ENCODE peak calls at places on chromosomes 6 and 20, in ten cellular contexts. P is stomach, X is neural crest cell, C is A549, T is WTC11, N is fibroblast of lung, Y is AG09319, M is foreskin fibroblast, J is psoas muscle, R is HFFc6. E is an unnamed sample.

GRCh38 chr6:154555075-154555677 is 44.7 kb upstream of the CNKSR3 start:
- DNase-seq in P (no peak), X (no peak), C (peak; percentile 22), T (no peak), N (no peak), Y (no peak), M (peak; percentile 13), J (no peak), R (peak; percentile 57), E (no peak)

GRCh38 chr20:63735859-63736718 is at the start of gene LIME1:
- DNase-seq in P (peak; percentile 71), X (no peak), C (no peak), T (no peak), N (no peak), Y (no peak), M (no peak), J (peak; percentile 58), R (no peak), E (no peak)

GRCh38 chr6:168648730-168649129 is 207.7 kb downstream of the SMOC2 start:
- DNase-seq in P (no peak), X (no peak), C (no peak), T (no peak), N (no peak), Y (no peak), M (no peak), J (no peak), R (no peak), E (no peak)

GRCh38 chr6:147618927-147619326 is 110.4 kb downstream of the SAMD5 start:
- DNase-seq in P (no peak), X (no peak), C (no peak), T (no peak), N (peak; percentile 93), Y (no peak), M (no peak), J (no peak), R (no peak), E (no peak)

GRCh38 chr20:6311841-6312655 is 189.2 kb upstream of the FERMT1 start:
- DNase-seq in P (no peak), X (no peak), C (no peak), T (no peak), N (no peak), Y (no peak), M (no peak), J (no peak), R (no peak), E (no peak)

GRCh38 chr6:79427721-79428120 is 109.5 kb downstream of the LCA5 start:
- DNase-seq in P (no peak), X (no peak), C (no peak), T (no peak), N (no peak), Y (no peak), M (no peak), J (no peak), R (no peak), E (no peak)

GRCh38 chr6:39217177-39217864 is 12.0 kb downstream of the KCNK5 start:
- DNase-seq in P (peak; percentile 51), X (no peak), C (peak; percentile 39), T (no peak), N (no peak), Y (no peak), M (no peak), J (no peak), R (no peak), E (no peak)

GRCh38 chr6:129785756-129786135 is 75.4 kb downstream of the TMEM244 start:
- DNase-seq in P (no peak), X (no peak), C (no peak), T (no peak), N (no peak), Y (no peak), M (no peak), J (no peak), R (no peak), E (no peak)

GRCh38 chr6:36657942-36658544 is 20.5 kb upstream of the CDKN1A start:
- DNase-seq in P (no peak), X (no peak), C (no peak), T (no peak), N (no peak), Y (no peak), M (peak; percentile 52), J (no peak), R (peak; percentile 59), E (no peak)

GRCh38 chr6:127457444-127458064 is 1.6 kb downstream of the KIAA0408 start:
- DNase-seq in P (no peak), X (no peak), C (no peak), T (no peak), N (peak; percentile 92), Y (no peak), M (peak; percentile 63), J (no peak), R (peak; percentile 24), E (no peak)

GRCh38 chr6:15444081-15444731 is 198.3 kb downstream of the JARID2 start:
- DNase-seq in P (no peak), X (no peak), C (no peak), T (no peak), N (peak; percentile 96), Y (no peak), M (no peak), J (no peak), R (no peak), E (no peak)

GRCh38 chr6:15442467-15442866 is 196.6 kb downstream of the JARID2 start:
- DNase-seq in P (no peak), X (no peak), C (no peak), T (no peak), N (no peak), Y (no peak), M (no peak), J (no peak), R (no peak), E (no peak)

GRCh38 chr6:15443119-15443518 is 197.2 kb downstream of the JARID2 start:
- DNase-seq in P (no peak), X (no peak), C (no peak), T (no peak), N (peak; percentile 92), Y (peak; percentile 55), M (peak; percentile 78), J (no peak), R (peak; percentile 79), E (no peak)

GRCh38 chr6:15447546-15448232 is 201.8 kb downstream of the JARID2 start:
- DNase-seq in P (no peak), X (no peak), C (no peak), T (no peak), N (no peak), Y (no peak), M (no peak), J (no peak), R (no peak), E (no peak)

DNA sequence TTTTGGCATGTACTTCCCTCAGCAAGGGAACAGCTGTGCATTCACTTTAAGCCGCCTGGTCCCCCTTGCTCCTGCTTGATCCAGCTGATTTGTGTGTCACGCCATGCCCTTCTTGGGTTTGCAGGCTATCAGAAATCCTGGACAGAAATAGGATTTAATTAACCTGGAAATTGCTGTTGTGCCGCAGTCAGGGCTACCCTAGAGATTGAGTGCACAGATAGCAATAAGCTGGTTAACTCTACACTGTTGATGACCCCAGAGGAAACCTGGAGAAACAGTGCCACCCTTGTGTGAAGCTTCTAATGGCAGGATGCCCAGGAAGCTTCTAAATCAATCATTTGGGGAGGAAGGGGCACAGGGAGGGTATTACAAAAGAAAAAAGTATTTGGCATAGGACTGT is 199.0 kb downstream of the JARID2 start:
- DNase-seq in P (no peak), X (no peak), C (no peak), T (no peak), N (peak; percentile 37), Y (no peak), M (no peak), J (no peak), R (no peak), E (no peak)
- TF ChIP-seq CTCF in P (no peak), X (no peak), C (peak; percentile 6), T (no peak), N (no peak), Y (no peak), M (no peak), J (no peak), R (no peak), E (no peak)

GRCh38 chr20:19828233-19828632 is 70.2 kb downstream of the RIN2 start:
- DNase-seq in P (no peak), X (no peak), C (peak; percentile 64), T (no peak), N (peak; percentile 35), Y (no peak), M (no peak), J (no peak), R (peak; percentile 68), E (no peak)
- TF ChIP-seq CTCF in P (no peak), X (no peak), C (peak; percentile 56), T (no peak), N (no peak), Y (no peak), M (no peak), J (peak; percentile 22), R (peak; percentile 66), E (no peak)

GRCh38 chr20:5315807-5316187 is 957 bp downstream of the PROKR2 start:
- DNase-seq in P (no peak), X (no peak), C (no peak), T (peak; percentile 42), N (no peak), Y (no peak), M (no peak), J (no peak), R (no peak), E (no peak)

GRCh38 chr20:5312518-5312917 is 4.2 kb downstream of the PROKR2 start:
- DNase-seq in P (no peak), X (no peak), C (no peak), T (no peak), N (no peak), Y (no peak), M (no peak), J (no peak), R (no peak), E (no peak)

GRCh38 chr20:5313916-5314315 is 2.8 kb downstream of the PROKR2 start:
- DNase-seq in P (no peak), X (no peak), C (no peak), T (no peak), N (no peak), Y (no peak), M (no peak), J (no peak), R (no peak), E (no peak)

GRCh38 chr20:5309971-5310370 is 6.8 kb downstream of the PROKR2 start:
- DNase-seq in P (no peak), X (no peak), C (no peak), T (no peak), N (no peak), Y (no peak), M (peak; percentile 17), J (no peak), R (no peak), E (no peak)
- TF ChIP-seq CTCF in P (no peak), X (no peak), C (no peak), T (no peak), N (no peak), Y (no peak), M (no peak), J (no peak), R (no peak), E (no peak)

DNA sequence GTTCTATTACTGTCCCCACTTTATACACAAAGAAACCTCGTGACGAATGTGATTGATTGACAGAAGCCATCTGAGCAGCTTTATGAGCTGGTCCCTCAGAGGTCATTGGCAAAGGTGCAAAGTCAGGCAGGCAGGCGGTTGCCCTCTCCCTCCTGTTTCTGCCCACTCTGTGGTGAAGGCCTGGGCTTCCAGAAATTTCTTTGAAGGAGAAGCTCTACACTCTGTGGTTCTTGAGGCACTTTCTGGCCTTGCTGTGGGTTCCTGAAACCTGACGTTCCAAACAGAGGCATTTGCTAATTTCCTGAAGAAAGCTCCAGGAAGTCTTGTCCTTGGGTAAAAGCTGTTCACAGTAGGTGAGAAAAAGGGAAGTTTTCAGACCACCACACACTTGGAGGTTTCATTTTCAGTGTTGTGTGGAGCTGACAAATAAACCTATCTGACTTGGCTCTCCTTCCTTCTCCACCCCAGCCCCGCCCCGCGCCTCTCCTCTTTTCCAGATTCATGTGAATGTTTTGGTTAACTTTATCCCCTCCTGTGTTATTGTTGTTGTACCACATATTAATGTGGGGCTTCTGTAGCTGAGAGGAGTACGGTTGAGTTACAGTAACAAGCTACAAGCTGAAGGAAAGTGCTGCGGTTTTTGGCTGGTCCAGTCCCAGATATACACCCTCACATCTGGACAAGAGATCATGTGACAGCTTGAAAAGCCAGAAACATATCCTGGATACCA is 274.1 kb downstream of the CLIC5 start:
- DNase-seq in P (peak; percentile 32), X (no peak), C (no peak), T (no peak), N (peak; percentile 89), Y (peak; percentile 66), M (peak; percentile 44), J (no peak), R (no peak), E (no peak)
- TF ChIP-seq CTCF in P (no peak), X (no peak), C (no peak), T (no peak), N (no peak), Y (no peak), M (no peak), J (no peak), R (no peak), E (no peak)

E was measured in endothelial cell.